ENCODE peak calls at places on chromosomes 2 and 18, in six cellular contexts. One of them, this sample, is unnamed.

GRCh38 chr18:3603460-3604259 is 153.7 kb downstream of the TGIF1 start:
- DNase-seq in heart right ventricle: no peak
- DNase-seq in GM20000: no peak
- DNase-seq in astrocyte of the spinal cord: peak; percentile 98
- DNase-seq in Calu3: peak; percentile 72
- DNase-seq in colonic mucosa: no peak
- DNase-seq in this sample: no peak

GRCh38 chr2:100826494-100826893 is 6.6 kb downstream of the NPAS2 start:
- DNase-seq in Calu3: no peak
- DNase-seq in colonic mucosa: no peak
- DNase-seq in GM20000: no peak
- DNase-seq in astrocyte of the spinal cord: no peak
- DNase-seq in heart right ventricle: no peak
- DNase-seq in this sample: no peak

GRCh38 chr2:190215620-190216019 is 104.0 kb downstream of the HIBCH start:
- DNase-seq in GM20000: no peak
- DNase-seq in colonic mucosa: no peak
- DNase-seq in Calu3: no peak
- DNase-seq in heart right ventricle: no peak
- DNase-seq in astrocyte of the spinal cord: no peak
- DNase-seq in this sample: no peak

GRCh38 chr2:152743004-152743403 is 24.6 kb downstream of the ARL6IP6 start:
- DNase-seq in heart right ventricle: no peak
- DNase-seq in astrocyte of the spinal cord: no peak
- DNase-seq in colonic mucosa: no peak
- DNase-seq in Calu3: no peak
- DNase-seq in GM20000: peak; percentile 10
- DNase-seq in this sample: no peak

GRCh38 chr2:43139996-43140621 is 86.3 kb downstream of the ZFP36L2 start:
- DNase-seq in colonic mucosa: no peak
- DNase-seq in Calu3: no peak
- DNase-seq in GM20000: no peak
- DNase-seq in astrocyte of the spinal cord: peak; percentile 63
- DNase-seq in heart right ventricle: peak; percentile 65
- DNase-seq in this sample: peak; percentile 77

GRCh38 chr2:32937602-32938450 is 8.9 kb upstream of the LTBP1 start:
- DNase-seq in astrocyte of the spinal cord: peak; percentile 48
- DNase-seq in GM20000: no peak
- DNase-seq in Calu3: peak; percentile 42
- DNase-seq in heart right ventricle: no peak
- DNase-seq in colonic mucosa: no peak
- DNase-seq in this sample: no peak

GRCh38 chr2:28193552-28194383 is 198.9 kb upstream of the FOSL2 start:
- DNase-seq in Calu3: no peak
- DNase-seq in GM20000: no peak
- DNase-seq in colonic mucosa: no peak
- DNase-seq in heart right ventricle: no peak
- DNase-seq in astrocyte of the spinal cord: no peak
- DNase-seq in this sample: peak; percentile 5

GRCh38 chr2:6982934-6983589 is 65.8 kb downstream of the RNF144A start:
- DNase-seq in GM20000: no peak
- DNase-seq in Calu3: no peak
- DNase-seq in heart right ventricle: no peak
- DNase-seq in colonic mucosa: no peak
- DNase-seq in astrocyte of the spinal cord: no peak
- DNase-seq in this sample: no peak

GRCh38 chr2:99278793-99279291 is 22.2 kb downstream of the LYG1 start:
- DNase-seq in heart right ventricle: no peak
- DNase-seq in colonic mucosa: no peak
- DNase-seq in GM20000: no peak
- DNase-seq in Calu3: no peak
- DNase-seq in astrocyte of the spinal cord: peak; percentile 89
- DNase-seq in this sample: no peak

GRCh38 chr2:180001726-180002125 is 5.4 kb downstream of the CWC22 start:
- DNase-seq in astrocyte of the spinal cord: no peak
- DNase-seq in Calu3: no peak
- DNase-seq in colonic mucosa: no peak
- DNase-seq in GM20000: no peak
- DNase-seq in heart right ventricle: no peak
- DNase-seq in this sample: no peak

GRCh38 chr2:8889978-8890377 is 52.6 kb upstream of the KIDINS220 start:
- DNase-seq in heart right ventricle: no peak
- DNase-seq in astrocyte of the spinal cord: no peak
- DNase-seq in GM20000: no peak
- DNase-seq in Calu3: no peak
- DNase-seq in colonic mucosa: no peak
- DNase-seq in this sample: no peak

GRCh38 chr18:50644807-50645206 is 84.9 kb downstream of the MAPK4 start:
- DNase-seq in astrocyte of the spinal cord: no peak
- DNase-seq in Calu3: peak; percentile 46
- DNase-seq in colonic mucosa: no peak
- DNase-seq in heart right ventricle: no peak
- DNase-seq in GM20000: no peak
- DNase-seq in this sample: no peak

GRCh38 chr2:70767699-70768584 is at the start of gene ADD2:
- DNase-seq in heart right ventricle: peak; percentile 20
- DNase-seq in GM20000: peak; percentile 76
- DNase-seq in colonic mucosa: no peak
- DNase-seq in astrocyte of the spinal cord: peak; percentile 10
- DNase-seq in Calu3: no peak
- DNase-seq in this sample: peak; percentile 79

GRCh38 chr2:150955231-150955630 is 306.4 kb downstream of the RBM43 start:
- DNase-seq in GM20000: no peak
- DNase-seq in astrocyte of the spinal cord: no peak
- DNase-seq in colonic mucosa: no peak
- DNase-seq in heart right ventricle: no peak
- DNase-seq in Calu3: no peak
- DNase-seq in this sample: no peak

GRCh38 chr18:33761363-33761762 is 183.3 kb downstream of the ASXL3 start:
- DNase-seq in astrocyte of the spinal cord: peak; percentile 55
- DNase-seq in heart right ventricle: no peak
- DNase-seq in colonic mucosa: no peak
- DNase-seq in Calu3: peak; percentile 14
- DNase-seq in GM20000: peak; percentile 23
- DNase-seq in this sample: peak; percentile 11

GRCh38 chr18:58520964-58521363 is 107.9 kb downstream of the ALPK2 start:
- DNase-seq in Calu3: peak; percentile 52
- DNase-seq in heart right ventricle: no peak
- DNase-seq in GM20000: no peak
- DNase-seq in colonic mucosa: no peak
- DNase-seq in astrocyte of the spinal cord: no peak
- DNase-seq in this sample: peak; percentile 45

GRCh38 chr2:106845716-106846115 is 40.3 kb downstream of the ST6GAL2 start:
- DNase-seq in Calu3: no peak
- DNase-seq in colonic mucosa: no peak
- DNase-seq in astrocyte of the spinal cord: no peak
- DNase-seq in GM20000: no peak
- DNase-seq in heart right ventricle: no peak
- DNase-seq in this sample: no peak

GRCh38 chr18:79615091-79615490 is 64.5 kb upstream of the CTDP1 start:
- DNase-seq in heart right ventricle: no peak
- DNase-seq in astrocyte of the spinal cord: no peak
- DNase-seq in Calu3: no peak
- DNase-seq in GM20000: no peak
- DNase-seq in colonic mucosa: no peak
- DNase-seq in this sample: no peak

GRCh38 chr18:12308386-12309100 is 502 bp downstream of the TUBB6 start:
- DNase-seq in heart right ventricle: peak; percentile 85
- DNase-seq in colonic mucosa: peak; percentile 67
- DNase-seq in Calu3: peak; percentile 64
- DNase-seq in GM20000: peak; percentile 87
- DNase-seq in astrocyte of the spinal cord: peak; percentile 89
- DNase-seq in this sample: peak; percentile 61

GRCh38 chr2:133379159-133379558 is 189.1 kb downstream of the NCKAP5 start:
- DNase-seq in astrocyte of the spinal cord: no peak
- DNase-seq in heart right ventricle: no peak
- DNase-seq in colonic mucosa: no peak
- DNase-seq in GM20000: no peak
- DNase-seq in Calu3: no peak
- DNase-seq in this sample: no peak

GRCh38 chr2:241110607-241111442 is 8.7 kb upstream of the MTERF4 start:
- DNase-seq in heart right ventricle: no peak
- DNase-seq in GM20000: peak; percentile 66
- DNase-seq in Calu3: no peak
- DNase-seq in astrocyte of the spinal cord: no peak
- DNase-seq in colonic mucosa: no peak
- DNase-seq in this sample: peak; percentile 42

GRCh38 chr2:195251221-195251620 is 405.8 kb upstream of the SLC39A10 start:
- DNase-seq in astrocyte of the spinal cord: no peak
- DNase-seq in heart right ventricle: no peak
- DNase-seq in Calu3: no peak
- DNase-seq in colonic mucosa: no peak
- DNase-seq in GM20000: no peak
- DNase-seq in this sample: no peak
- TF ChIP-seq CTCF in astrocyte of the spinal cord: no peak
- TF ChIP-seq CTCF in heart right ventricle: no peak
- TF ChIP-seq CTCF in Calu3: no peak
- TF ChIP-seq CTCF in colonic mucosa: no peak
- TF ChIP-seq CTCF in GM20000: no peak
- TF ChIP-seq CTCF in this sample: no peak

DNA sequence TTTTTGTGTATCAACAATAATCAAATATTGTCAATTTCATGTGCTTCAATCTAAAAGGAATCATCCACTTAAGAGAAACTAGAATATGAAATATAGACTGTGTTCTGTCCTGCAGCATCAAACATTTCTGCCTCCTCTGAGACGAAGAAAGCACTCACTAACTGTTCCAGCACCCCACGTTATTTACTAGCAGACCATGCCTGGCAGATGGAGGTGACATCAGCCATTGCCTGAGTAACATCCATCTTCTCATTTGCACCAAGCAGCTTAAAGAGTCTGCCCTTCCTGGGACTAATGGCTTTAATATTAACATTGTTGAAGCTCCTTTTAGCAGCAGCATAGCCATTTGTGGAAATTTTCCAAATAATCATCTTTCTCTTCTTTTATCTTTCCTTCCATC is 25.7 kb downstream of the SGPP2 start:
- DNase-seq in colonic mucosa: no peak
- DNase-seq in astrocyte of the spinal cord: no peak
- DNase-seq in heart right ventricle: no peak
- DNase-seq in Calu3: no peak
- DNase-seq in GM20000: no peak
- DNase-seq in this sample: no peak
- TF ChIP-seq CTCF in colonic mucosa: no peak
- TF ChIP-seq CTCF in astrocyte of the spinal cord: no peak
- TF ChIP-seq CTCF in heart right ventricle: no peak
- TF ChIP-seq CTCF in Calu3: no peak
- TF ChIP-seq CTCF in GM20000: no peak
- TF ChIP-seq CTCF in this sample: no peak

GRCh38 chr2:79039944-79040343 is 14.4 kb downstream of the REG3G start:
- DNase-seq in heart right ventricle: no peak
- DNase-seq in colonic mucosa: no peak
- DNase-seq in astrocyte of the spinal cord: no peak
- DNase-seq in Calu3: no peak
- DNase-seq in GM20000: no peak
- DNase-seq in this sample: no peak

DNA sequence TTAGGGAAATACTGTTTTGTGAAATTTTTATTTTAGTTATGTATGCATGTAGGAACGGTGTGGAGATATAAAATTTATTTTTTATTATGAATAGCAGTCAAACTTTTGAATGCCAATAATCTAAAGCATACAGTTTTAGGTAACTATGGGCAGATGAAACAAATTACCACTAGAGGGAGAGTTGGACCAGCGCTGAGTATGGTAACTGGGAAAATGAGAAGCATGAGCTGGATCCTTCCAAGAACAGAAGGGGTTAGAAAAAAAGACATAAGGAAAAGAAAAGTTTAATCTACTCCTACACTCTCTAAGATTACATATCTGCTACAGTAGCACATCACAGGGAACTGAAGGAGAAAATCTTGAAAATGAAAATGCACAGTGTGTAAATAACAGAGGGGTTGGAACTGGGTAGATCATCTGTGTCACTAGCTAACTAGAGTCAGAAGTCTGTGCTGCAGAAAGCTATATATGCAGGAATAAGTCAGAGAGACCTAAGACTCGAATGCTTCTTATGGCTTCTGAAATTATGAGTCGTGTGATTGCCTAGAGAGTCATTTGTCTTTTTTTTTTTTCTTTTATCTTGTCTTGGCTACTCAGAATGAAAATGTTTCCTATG is 15.6 kb downstream of the REG3G start:
- DNase-seq in astrocyte of the spinal cord: no peak
- DNase-seq in Calu3: no peak
- DNase-seq in colonic mucosa: no peak
- DNase-seq in GM20000: no peak
- DNase-seq in heart right ventricle: no peak
- DNase-seq in this sample: no peak
- TF ChIP-seq CTCF in astrocyte of the spinal cord: no peak
- TF ChIP-seq CTCF in Calu3: no peak
- TF ChIP-seq CTCF in colonic mucosa: peak; percentile 31
- TF ChIP-seq CTCF in GM20000: no peak
- TF ChIP-seq CTCF in heart right ventricle: peak; percentile 36
- TF ChIP-seq CTCF in this sample: no peak

GRCh38 chr2:120299561-120299960 is 46.4 kb upstream of the INHBB start:
- DNase-seq in Calu3: no peak
- DNase-seq in heart right ventricle: no peak
- DNase-seq in GM20000: no peak
- DNase-seq in colonic mucosa: no peak
- DNase-seq in astrocyte of the spinal cord: no peak
- DNase-seq in this sample: no peak
- TF ChIP-seq CTCF in Calu3: no peak
- TF ChIP-seq CTCF in heart right ventricle: no peak
- TF ChIP-seq CTCF in GM20000: no peak
- TF ChIP-seq CTCF in colonic mucosa: no peak
- TF ChIP-seq CTCF in astrocyte of the spinal cord: no peak
- TF ChIP-seq CTCF in this sample: no peak

GRCh38 chr2:129191530-129191929 is 787.9 kb upstream of the RAB6C start:
- DNase-seq in astrocyte of the spinal cord: no peak
- DNase-seq in GM20000: no peak
- DNase-seq in Calu3: peak; percentile 48
- DNase-seq in heart right ventricle: no peak
- DNase-seq in colonic mucosa: no peak
- DNase-seq in this sample: no peak
- TF ChIP-seq CTCF in astrocyte of the spinal cord: no peak
- TF ChIP-seq CTCF in GM20000: no peak
- TF ChIP-seq CTCF in Calu3: no peak
- TF ChIP-seq CTCF in heart right ventricle: no peak
- TF ChIP-seq CTCF in colonic mucosa: no peak
- TF ChIP-seq CTCF in this sample: no peak

GRCh38 chr2:134774786-134775641 is 56.2 kb upstream of the TMEM163 start:
- DNase-seq in GM20000: no peak
- DNase-seq in Calu3: peak; percentile 35
- DNase-seq in heart right ventricle: no peak
- DNase-seq in colonic mucosa: no peak
- DNase-seq in astrocyte of the spinal cord: no peak
- DNase-seq in this sample: no peak

GRCh38 chr2:134777593-134777992 is 58.8 kb upstream of the TMEM163 start:
- DNase-seq in Calu3: no peak
- DNase-seq in colonic mucosa: no peak
- DNase-seq in heart right ventricle: no peak
- DNase-seq in GM20000: no peak
- DNase-seq in astrocyte of the spinal cord: no peak
- DNase-seq in this sample: no peak

GRCh38 chr2:134780977-134781376 is 57.4 kb upstream of the ACMSD start:
- DNase-seq in GM20000: no peak
- DNase-seq in astrocyte of the spinal cord: no peak
- DNase-seq in heart right ventricle: no peak
- DNase-seq in Calu3: no peak
- DNase-seq in colonic mucosa: no peak
- DNase-seq in this sample: no peak

GRCh38 chr2:134776836-134777235 is 58.0 kb upstream of the TMEM163 start:
- DNase-seq in Calu3: no peak
- DNase-seq in GM20000: no peak
- DNase-seq in astrocyte of the spinal cord: no peak
- DNase-seq in heart right ventricle: no peak
- DNase-seq in colonic mucosa: no peak
- DNase-seq in this sample: no peak

GRCh38 chr2:134778372-134778771 is 59.6 kb upstream of the TMEM163 start:
- DNase-seq in heart right ventricle: no peak
- DNase-seq in Calu3: no peak
- DNase-seq in GM20000: peak; percentile 14
- DNase-seq in colonic mucosa: no peak
- DNase-seq in astrocyte of the spinal cord: no peak
- DNase-seq in this sample: no peak
- TF ChIP-seq CTCF in heart right ventricle: peak; percentile 20
- TF ChIP-seq CTCF in Calu3: peak; percentile 35
- TF ChIP-seq CTCF in GM20000: peak; percentile 8
- TF ChIP-seq CTCF in colonic mucosa: no peak
- TF ChIP-seq CTCF in astrocyte of the spinal cord: peak; percentile 21
- TF ChIP-seq CTCF in this sample: no peak

This sample was measured in activated CD8-positive, alpha-beta T cell treated with anti-CD3 and anti-CD28 coated beads for 36 hours.